ENCODE peak calls at places on chromosomes 3 and 15, in eight cellular contexts. K is ovary; Z is Peyer's patch; D is right atrium auricular region; A is neural progenitor cell; V is CD4-positive, CD25-positive, alpha-beta regulatory T cell; F is tibial artery; C is mesendoderm. X is an unnamed sample.
A peak's percentile ranks its signal among the peaks of the same experiment; 100 is the strongest.

GRCh38 chr3:72606005-72606800 is 242.0 kb downstream of the SHQ1 start:
- DNase-seq in K (no peak), A (no peak), C (no peak), D (no peak), Z (no peak), F (no peak), V (no peak), X (no peak)

GRCh38 chr15:52652984-52653383 is 26.2 kb downstream of the ATOSA start:
- DNase-seq in A (no peak), K (no peak), Z (no peak), C (no peak), F (no peak), V (no peak), D (no peak), X (no peak)

GRCh38 chr3:160454995-160455394 is 5.4 kb upstream of the TRIM59 start:
- DNase-seq in A (no peak), V (no peak), F (no peak), C (no peak), D (no peak), Z (no peak), K (no peak), X (no peak)

GRCh38 chr3:2853627-2854026 is 256.5 kb downstream of the IL5RA start:
- DNase-seq in K (no peak), D (no peak), F (no peak), A (no peak), C (no peak), Z (no peak), V (no peak), X (no peak)

GRCh38 chr3:153290278-153291015 is 128.4 kb downstream of the RAP2B start:
- DNase-seq in A (no peak), F (no peak), K (no peak), C (peak; percentile 45), D (no peak), V (no peak), Z (no peak), X (no peak)

GRCh38 chr3:31291818-31292217 is 240.9 kb upstream of the STT3B start:
- DNase-seq in F (no peak), A (no peak), K (no peak), C (no peak), Z (no peak), V (no peak), D (no peak), X (no peak)

GRCh38 chr15:89822951-89823701 is 8.5 kb upstream of the ANPEP start:
- DNase-seq in D (no peak), C (no peak), K (no peak), F (peak; percentile 32), V (no peak), A (no peak), Z (no peak), X (peak; percentile 69)

GRCh38 chr15:96470682-96471290 is 140.3 kb downstream of the NR2F2 start:
- DNase-seq in D (no peak), C (no peak), K (no peak), F (no peak), A (no peak), Z (no peak), V (no peak), X (no peak)

GRCh38 chr3:31066999-31067398 is 172.5 kb upstream of the GADL1 start:
- DNase-seq in K (no peak), Z (no peak), V (no peak), C (peak; percentile 59), D (peak; percentile 62), A (no peak), F (no peak), X (no peak)

GRCh38 chr15:78565951-78566774 is 843 bp downstream of the CHRNA5 start:
- DNase-seq in V (no peak), K (no peak), F (no peak), Z (no peak), D (no peak), A (peak; percentile 53), C (peak; percentile 65), X (no peak)

GRCh38 chr3:24136624-24137310 is 191.7 kb downstream of the NR1D2 start:
- DNase-seq in D (no peak), F (no peak), K (no peak), A (no peak), V (no peak), C (no peak), Z (no peak), X (no peak)

GRCh38 chr3:24137958-24138875 is 193.1 kb downstream of the NR1D2 start:
- DNase-seq in V (no peak), F (no peak), C (no peak), D (no peak), A (no peak), K (no peak), Z (no peak), X (no peak)

GRCh38 chr3:24137354-24137753 is 192.3 kb downstream of the NR1D2 start:
- DNase-seq in C (no peak), K (no peak), F (no peak), Z (peak; percentile 49), A (no peak), V (no peak), D (no peak), X (no peak)

GRCh38 chr3:24139463-24140412 is 194.7 kb downstream of the NR1D2 start:
- DNase-seq in Z (no peak), C (no peak), F (no peak), A (no peak), D (no peak), K (no peak), V (no peak), X (no peak)

GRCh38 chr3:24138876-24139256 is 193.8 kb downstream of the NR1D2 start:
- DNase-seq in A (no peak), C (no peak), F (no peak), Z (no peak), V (no peak), D (no peak), K (no peak), X (no peak)
- H3K4me1 ChIP-seq in A (no peaks in the 10 kb centered on the region), C (no peaks in the 10 kb centered on the region), F (no peaks in the 10 kb centered on the region), Z (no peaks in the 10 kb centered on the region), V (no peaks in the 10 kb centered on the region), D (no peaks in the 10 kb centered on the region), K (no peaks in the 10 kb centered on the region), X (no peaks in the 10 kb centered on the region)

GRCh38 chr3:130709671-130710070 is 37.0 kb downstream of the PIK3R4 start:
- DNase-seq in D (no peak), K (no peak), F (no peak), Z (no peak), C (no peak), V (no peak), A (no peak), X (no peak)

GRCh38 chr3:130711885-130712284 is 34.7 kb downstream of the PIK3R4 start:
- DNase-seq in C (no peak), V (no peak), D (no peak), K (no peak), A (no peak), F (no peak), Z (no peak), X (no peak)

GRCh38 chr3:130707914-130708601 is 38.6 kb downstream of the PIK3R4 start:
- DNase-seq in V (no peak), A (no peak), D (no peak), F (no peak), C (no peak), Z (no peak), K (no peak), X (no peak)

GRCh38 chr3:130715616-130716015 is 31.0 kb downstream of the PIK3R4 start:
- DNase-seq in K (no peak), A (no peak), D (no peak), C (no peak), V (no peak), F (no peak), Z (no peak), X (no peak)

GRCh38 chr3:130712718-130713423 is 33.8 kb downstream of the PIK3R4 start:
- DNase-seq in D (no peak), C (no peak), A (no peak), Z (no peak), V (no peak), F (no peak), K (no peak), X (no peak)
- H3K27me3 ChIP-seq in D (no peaks in the 10 kb centered on the region), C (no peaks in the 10 kb centered on the region), A (no peaks in the 10 kb centered on the region), Z (no peaks in the 10 kb centered on the region), V (no peaks in the 10 kb centered on the region), F (no peaks in the 10 kb centered on the region), K (no peaks in the 10 kb centered on the region), X (no peaks in the 10 kb centered on the region)

DNA sequence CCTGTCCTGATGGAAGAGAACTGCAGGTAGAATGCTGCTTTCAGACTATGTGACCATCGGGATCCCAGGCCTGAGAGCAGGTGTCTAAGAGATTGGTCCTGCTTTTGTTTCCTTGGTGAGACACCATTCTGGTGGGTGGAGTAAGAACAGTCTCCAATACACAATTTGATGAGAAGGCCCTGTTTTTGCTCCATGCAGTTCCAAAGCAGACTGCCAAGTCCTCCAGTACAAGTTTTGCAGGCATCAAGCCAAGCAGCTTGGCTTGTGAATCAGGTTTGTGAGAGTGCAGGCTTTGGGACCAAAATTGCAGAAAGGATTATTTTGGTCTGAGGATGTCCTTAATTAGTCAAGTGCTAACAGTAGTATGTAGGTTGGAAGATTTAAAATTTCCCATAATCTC is 381.6 kb downstream of the FOXP1 start:
- DNase-seq in K (peak; percentile 86), D (peak; percentile 83), C (peak; percentile 73), Z (peak; percentile 63), V (no peak), A (no peak), F (peak; percentile 88), X (no peak)
- H3K27ac ChIP-seq in K (no peak overlapping the region), D (no peak overlapping the region), C (no peak overlapping the region), Z (no peak overlapping the region), V (no peak overlapping the region), A (no peak overlapping the region), F (peak overlapping the region; percentile 53), X (no peak overlapping the region)

GRCh38 chr15:68641376-68641775 is 62.6 kb downstream of the CORO2B start:
- DNase-seq in F (peak; percentile 50), D (no peak), K (peak; percentile 51), Z (no peak), V (no peak), C (no peak), A (no peak), X (peak; percentile 27)

GRCh38 chr15:68637755-68638405 is 59.1 kb downstream of the CORO2B start:
- DNase-seq in V (no peak), F (peak; percentile 82), C (no peak), Z (peak; percentile 58), K (peak; percentile 88), A (no peak), D (peak; percentile 82), X (no peak)

GRCh38 chr15:68640791-68641331 is 62.1 kb downstream of the CORO2B start:
- DNase-seq in D (no peak), F (peak; percentile 63), V (no peak), Z (no peak), A (no peak), C (no peak), K (peak; percentile 86), X (peak; percentile 55)

GRCh38 chr15:68638953-68639500 is 60.2 kb downstream of the CORO2B start:
- DNase-seq in K (no peak), F (no peak), V (no peak), C (no peak), D (no peak), A (no peak), Z (no peak), X (peak; percentile 26)

DNA sequence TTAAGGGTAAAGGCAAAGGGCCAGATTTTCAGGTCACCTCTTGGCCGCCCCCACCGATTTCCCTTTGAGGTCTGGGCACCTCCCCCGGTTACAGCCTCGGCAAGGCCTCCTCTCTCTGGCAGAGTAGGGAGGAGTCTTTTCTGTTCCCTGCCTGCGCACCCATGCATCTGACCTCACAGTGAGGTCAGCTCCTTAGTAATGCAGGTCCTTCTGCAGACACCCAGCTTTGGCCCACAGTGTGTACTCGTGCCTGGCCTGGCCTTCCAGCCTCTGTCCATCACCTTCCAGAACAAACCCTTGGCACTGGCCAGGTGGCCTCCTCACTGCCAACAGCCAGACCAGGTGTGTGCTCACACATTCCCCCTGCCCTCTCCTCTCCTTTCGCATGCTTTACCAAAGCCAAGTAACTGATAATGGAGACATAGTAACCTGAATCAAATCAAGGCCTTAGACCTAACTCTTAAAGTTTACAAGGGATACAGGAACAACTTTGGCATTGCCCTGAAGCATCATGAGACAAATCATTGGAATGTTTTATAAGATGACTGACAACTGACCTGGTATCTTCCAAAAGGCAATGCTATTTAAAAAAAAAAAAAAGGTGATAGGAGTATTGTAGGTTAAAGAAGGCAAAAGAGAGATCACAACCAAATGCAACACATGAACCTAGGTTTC is 61.3 kb downstream of the CORO2B start:
- DNase-seq in K (peak; percentile 65), V (no peak), A (no peak), C (no peak), D (no peak), Z (no peak), F (no peak), X (peak; percentile 58)
- H3K4me1 ChIP-seq in K (peaks cover 54% of the 10 kb centered on the region), V (no peaks in the 10 kb centered on the region), A (peaks cover 5% of the 10 kb centered on the region), C (peaks cover 3% of the 10 kb centered on the region), D (no peaks in the 10 kb centered on the region), Z (no peaks in the 10 kb centered on the region), F (no peaks in the 10 kb centered on the region), X (peaks cover 26% of the 10 kb centered on the region)